ENCODE peak calls at places on chromosome 14, in ten cellular contexts. I is ovary, H is GM12878, L is mammary epithelial cell, A is mesendoderm, P is esophagus squamous epithelium, M is tibial artery, S is neural progenitor cell, J is cardiac muscle cell, B is right cardiac atrium. D is an unnamed sample.

GRCh38 chr14:71693373-71693772 is 238.9 kb upstream of the RGS6 start:
- DNase-seq in I (no peak), H (no peak), L (no peak), A (no peak), P (no peak), M (no peak), S (no peak), J (no peak), B (no peak), D (no peak)

GRCh38 chr14:66610154-66610563 is 102.2 kb downstream of the GPHN start:
- DNase-seq in I (no peak), H (no peak), L (no peak), A (peak; percentile 75), P (no peak), M (no peak), S (peak; percentile 6), J (no peak), B (no peak), D (no peak)

GRCh38 chr14:93926209-93926872 is 803 bp upstream of the FAM181A start:
- DNase-seq in I (no peak), H (no peak), L (no peak), A (no peak), P (no peak), M (no peak), S (peak; percentile 63), J (no peak), B (no peak), D (no peak)

GRCh38 chr14:92568621-92569479 is 55.3 kb downstream of the RIN3 start:
- DNase-seq in I (no peak), H (peak; percentile 76), L (no peak), A (no peak), P (no peak), M (no peak), S (no peak), J (peak; percentile 34), B (peak; percentile 82), D (no peak)

GRCh38 chr14:48723841-48724495 is 862.2 kb downstream of the RPS29 start:
- DNase-seq in I (no peak), H (no peak), L (no peak), A (peak; percentile 23), P (no peak), M (no peak), S (no peak), J (no peak), B (no peak), D (no peak)

GRCh38 chr14:64760146-64760755 is 56.0 kb downstream of the PLEKHG3 start:
- DNase-seq in I (peak; percentile 20), H (no peak), L (peak; percentile 30), A (peak; percentile 65), P (no peak), M (peak; percentile 79), S (peak; percentile 70), J (peak; percentile 62), B (peak; percentile 48), D (no peak)

GRCh38 chr14:103130965-103131364 is 7.7 kb downstream of the TNFAIP2 start:
- DNase-seq in I (peak; percentile 81), H (no peak), L (peak; percentile 85), A (no peak), P (no peak), M (no peak), S (no peak), J (no peak), B (peak; percentile 53), D (no peak)

GRCh38 chr14:81402123-81402495 is 2.0 kb upstream of the STON2 start:
- DNase-seq in I (no peak), H (no peak), L (peak; percentile 52), A (no peak), P (no peak), M (no peak), S (no peak), J (no peak), B (no peak), D (no peak)

GRCh38 chr14:22099942-22100763 is 426.5 kb upstream of the OR4E1 start:
- DNase-seq in I (peak; percentile 36), H (no peak), L (peak; percentile 72), A (peak; percentile 94), P (no peak), M (peak; percentile 85), S (peak; percentile 87), J (peak; percentile 88), B (peak; percentile 77), D (peak; percentile 66)

GRCh38 chr14:75979641-75980422 is 2.0 kb downstream of the TGFB3 start:
- DNase-seq in I (peak; percentile 23), H (no peak), L (no peak), A (no peak), P (no peak), M (peak; percentile 77), S (no peak), J (no peak), B (peak; percentile 78), D (peak; percentile 77)

GRCh38 chr14:79161576-79161975 is 991.4 kb downstream of the NRXN3 start:
- DNase-seq in I (no peak), H (no peak), L (peak; percentile 17), A (peak; percentile 64), P (no peak), M (no peak), S (peak; percentile 80), J (peak; percentile 77), B (no peak), D (no peak)

GRCh38 chr14:63737582-63738006 is 9.7 kb upstream of the SGPP1 start:
- DNase-seq in I (no peak), H (peak; percentile 68), L (no peak), A (no peak), P (no peak), M (no peak), S (no peak), J (no peak), B (no peak), D (no peak)

GRCh38 chr14:68716698-68717097 is 76.2 kb downstream of the ZFP36L1 start:
- DNase-seq in I (no peak), H (no peak), L (no peak), A (peak; percentile 39), P (no peak), M (no peak), S (no peak), J (no peak), B (no peak), D (no peak)

GRCh38 chr14:75736845-75737485 is 75.9 kb downstream of the TTLL5 start:
- DNase-seq in I (no peak), H (no peak), L (no peak), A (no peak), P (no peak), M (no peak), S (no peak), J (no peak), B (no peak), D (no peak)

GRCh38 chr14:83975435-83976222 is 1554.3 kb upstream of the FLRT2 start:
- DNase-seq in I (no peak), H (no peak), L (no peak), A (peak; percentile 87), P (no peak), M (no peak), S (no peak), J (peak; percentile 55), B (peak; percentile 77), D (no peak)

GRCh38 chr14:50045837-50046236 is 70.5 kb downstream of the VCPKMT start:
- DNase-seq in I (no peak), H (no peak), L (no peak), A (peak; percentile 60), P (no peak), M (no peak), S (no peak), J (no peak), B (no peak), D (no peak)

DNA sequence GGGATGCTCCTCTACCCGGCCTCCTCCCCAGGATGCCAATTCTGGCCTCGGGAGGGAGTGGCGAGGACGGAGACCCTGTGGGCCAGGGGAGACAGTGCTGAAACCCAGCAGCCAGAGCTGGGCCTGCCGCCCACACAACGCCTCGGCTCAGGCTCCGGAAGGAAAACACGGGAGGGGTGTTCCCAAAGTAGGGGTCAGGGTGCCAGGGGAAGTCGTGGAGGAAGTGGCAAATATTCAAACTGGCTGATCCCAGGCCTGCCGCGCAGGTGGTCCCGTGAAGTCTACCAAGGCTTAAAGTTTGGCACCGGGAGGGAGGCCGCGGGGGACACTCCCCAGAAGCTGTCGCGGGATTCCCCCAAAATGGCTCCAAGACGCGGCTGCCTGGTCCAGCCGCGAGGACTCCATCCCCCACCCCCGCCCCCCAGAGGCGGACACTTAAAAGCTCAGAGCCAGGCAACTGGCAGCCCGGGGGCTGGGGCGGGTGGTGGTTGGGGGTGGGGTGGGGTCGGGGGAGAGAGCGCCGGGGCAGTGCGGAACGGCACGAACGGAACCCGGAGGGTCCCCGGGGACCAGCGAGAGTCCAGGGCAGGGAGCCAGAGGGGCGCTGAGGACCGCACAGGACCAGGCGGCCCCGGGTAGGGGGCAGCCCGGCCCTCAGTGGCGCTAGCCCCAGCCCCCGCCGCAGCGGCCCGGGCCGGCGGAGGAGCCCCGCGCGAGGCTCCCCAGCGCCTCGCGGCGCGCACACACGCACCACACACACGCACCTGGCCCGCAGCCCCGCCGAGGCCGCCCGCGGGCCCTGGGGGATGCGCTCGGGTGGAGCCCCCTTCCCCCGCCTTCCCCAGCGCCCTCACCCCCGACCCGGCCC is 20.0 kb downstream of the BEGAIN start:
- DNase-seq in I (peak; percentile 48), H (no peak), L (no peak), A (no peak), P (no peak), M (no peak), S (peak; percentile 59), J (no peak), B (no peak), D (no peak)
- H3K4me3 ChIP-seq in I (peak overlapping the region; percentile 47), H (no peak overlapping the region), L (no peak overlapping the region), A (no peak overlapping the region), P (peak overlapping the region; percentile 4), M (peak overlapping the region; percentile 31), S (peak overlapping the region; percentile 67), J (peak overlapping the region; percentile 30), B (peak overlapping the region; percentile 59), D (peak overlapping the region; percentile 51)

GRCh38 chr14:59484611-59485174 is 376 bp downstream of the JKAMP start:
- DNase-seq in I (no peak), H (peak; percentile 16), L (no peak), A (no peak), P (no peak), M (no peak), S (no peak), J (no peak), B (no peak), D (no peak)
- H3K4me1 ChIP-seq in I (peaks cover 18% of the 10 kb centered on the region), H (peaks cover 10% of the 10 kb centered on the region), L (peaks cover 32% of the 10 kb centered on the region), A (peaks cover 7% of the 10 kb centered on the region), P (peaks cover 44% of the 10 kb centered on the region), M (peaks cover 58% of the 10 kb centered on the region), S (peaks cover 10% of the 10 kb centered on the region), J (peaks cover 12% of the 10 kb centered on the region), B (peaks cover 8% of the 10 kb centered on the region), D (peaks cover 5% of the 10 kb centered on the region)

GRCh38 chr14:101223561-101224162 is 320.1 kb upstream of the RTL1 start:
- DNase-seq in I (no peak), H (no peak), L (no peak), A (no peak), P (no peak), M (no peak), S (no peak), J (no peak), B (peak; percentile 6), D (no peak)
- H3K27ac ChIP-seq in I (no peak overlapping the region), H (no peak overlapping the region), L (no peak overlapping the region), A (no peak overlapping the region), P (no peak overlapping the region), M (no peak overlapping the region), S (peak overlapping the region; percentile 50), J (no peak overlapping the region), B (no peak overlapping the region), D (no peak overlapping the region)

DNA sequence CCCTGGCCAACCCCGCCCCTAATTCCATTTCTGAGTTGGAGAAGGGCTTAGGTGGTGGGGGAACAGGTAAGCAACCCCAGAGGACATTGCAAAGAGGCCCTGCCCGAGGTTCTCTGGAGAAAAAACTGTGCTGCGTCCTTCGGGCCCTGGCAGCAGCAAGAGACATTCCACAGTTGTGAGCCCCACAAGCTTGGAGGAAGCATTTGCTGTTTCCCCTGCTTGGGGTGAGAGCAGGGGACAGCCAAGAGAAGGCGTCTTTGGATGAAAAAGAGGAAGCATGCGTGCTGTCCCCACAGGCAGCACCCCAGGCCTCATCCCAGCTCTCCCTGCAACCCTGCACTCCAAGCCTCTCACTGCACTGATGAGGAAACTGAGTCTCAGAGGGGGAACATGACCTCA is 1.4 kb downstream of the BDKRB2 start:
- DNase-seq in I (no peak), H (no peak), L (no peak), A (no peak), P (no peak), M (no peak), S (no peak), J (no peak), B (no peak), D (no peak)
- H3K4me3 ChIP-seq in I (no peak overlapping the region), H (no peak overlapping the region), L (peak overlapping the region; percentile 68), A (no peak overlapping the region), P (peak overlapping the region; percentile 65), M (peak overlapping the region; percentile 44), S (no peak overlapping the region), J (no peak overlapping the region), B (no peak overlapping the region), D (no peak overlapping the region)